ENCODE peak calls at places on chromosome 13, in four cellular contexts. F, D, R and S are unnamed samples.

GRCh38 chr13:73608731-73609485 is 525.3 kb downstream of the KLF12 start:
- DNase-seq in F (no peak), R (no peak), D (peak), S (no peak)

GRCh38 chr13:26991508-26992181 is 180.0 kb downstream of the USP12 start:
- DNase-seq in R (no peak), D (peak), F (no peak), S (no peak)

GRCh38 chr13:48001127-48001881 is at the start of gene SUCLA2:
- DNase-seq in R (peak), D (peak), F (peak), S (peak)

GRCh38 chr13:75920536-75920935 is 284.4 kb downstream of the LMO7 start:
- DNase-seq in F (no peak), D (no peak), R (no peak), S (no peak)

GRCh38 chr13:27171244-27171829 is at the start of gene USP12:
- DNase-seq in D (no peak), F (no peak), R (peak), S (no peak)

GRCh38 chr13:76852991-76853390 is 33.2 kb downstream of the KCTD12 start:
- DNase-seq in F (no peak), R (no peak), D (no peak), S (no peak)

GRCh38 chr13:74206061-74206561 is 71.9 kb upstream of the KLF12 start:
- DNase-seq in D (no peak), F (no peak), R (no peak), S (no peak)

GRCh38 chr13:87259479-87260083 is 411.6 kb upstream of the SLITRK5 start:
- DNase-seq in R (no peak), D (no peak), F (no peak), S (no peak)

GRCh38 chr13:47216176-47216822 is 319.4 kb upstream of the HTR2A start:
- DNase-seq in D (no peak), F (no peak), R (no peak), S (no peak)

GRCh38 chr13:101951114-101951513 is 450.7 kb downstream of the FGF14 start:
- DNase-seq in F (no peak), R (no peak), D (no peak), S (no peak)

GRCh38 chr13:97880298-97880675 is 73.2 kb upstream of the IPO5 start:
- DNase-seq in D (no peak), F (no peak), R (no peak), S (no peak)

GRCh38 chr13:99087954-99088491 is 110.2 kb upstream of the DOCK9 start:
- DNase-seq in F (no peak), D (peak), R (peak), S (no peak)

GRCh38 chr13:41722684-41723083 is 238.2 kb downstream of the VWA8 start:
- DNase-seq in F (no peak), R (no peak), D (no peak), S (no peak)

GRCh38 chr13:95128045-95128643 is 173.1 kb downstream of the ABCC4 start:
- DNase-seq in R (no peak), D (no peak), F (no peak), S (no peak)

GRCh38 chr13:38542601-38543000 is 144.3 kb upstream of the FREM2 start:
- DNase-seq in F (peak), R (no peak), D (no peak), S (no peak)

GRCh38 chr13:109400192-109400591 is 386.2 kb downstream of the IRS2 start:
- DNase-seq in R (peak), F (no peak), D (peak), S (no peak)

GRCh38 chr13:30804474-30804873 is 69.1 kb downstream of the ALOX5AP start:
- DNase-seq in R (no peak), F (peak), D (no peak), S (no peak)

GRCh38 chr13:59677966-59678814 is 485.5 kb downstream of the DIAPH3 start:
- DNase-seq in R (no peak), D (no peak), F (no peak), S (no peak)

GRCh38 chr13:33150146-33150545 is 133.9 kb downstream of the KL start:
- DNase-seq in R (no peak), D (no peak), F (no peak), S (no peak)

GRCh38 chr13:36258831-36259230 is 38.8 kb downstream of the CCDC169 start:
- DNase-seq in R (no peak), F (no peak), D (no peak), S (no peak)

GRCh38 chr13:39035204-39035603 is 2.7 kb downstream of the PROSER1 start:
- DNase-seq in F (no peak), D (no peak), R (no peak), S (no peak)

GRCh38 chr13:98885605-98886004 is 92.3 kb downstream of the DOCK9 start:
- DNase-seq in R (no peak), F (no peak), D (no peak), S (no peak)

GRCh38 chr13:44220948-44221347 is 152.7 kb upstream of the SERP2 start:
- DNase-seq in R (no peak), F (no peak), D (no peak), S (no peak)

GRCh38 chr13:52356327-52356726 is 49.6 kb downstream of the THSD1 start:
- DNase-seq in F (no peak), D (no peak), R (no peak), S (no peak)

GRCh38 chr13:40207110-40207478 is 459.3 kb downstream of the FOXO1 start:
- DNase-seq in D (no peak), R (no peak), F (no peak), S (no peak)

GRCh38 chr13:94061316-94061715 is 418.2 kb downstream of the DCT start:
- DNase-seq in F (no peak), D (no peak), R (no peak), S (no peak)

GRCh38 chr13:79442706-79443105 is 36.7 kb upstream of the RBM26 start:
- DNase-seq in F (no peak), D (no peak), R (no peak), S (no peak)

GRCh38 chr13:43669101-43669500 is 117.7 kb downstream of the ENOX1 start:
- DNase-seq in R (no peak), D (no peak), F (no peak), S (no peak)

GRCh38 chr13:31046711-31047279 is 114.3 kb downstream of the TEX26 start:
- DNase-seq in R (no peak), D (peak), F (peak), S (no peak)

GRCh38 chr13:59651479-59651878 is 512.2 kb downstream of the DIAPH3 start:
- DNase-seq in F (no peak), R (no peak), D (no peak), S (no peak)

GRCh38 chr13:84896128-84896527 is 903.1 kb downstream of the SLITRK6 start:
- DNase-seq in F (no peak), D (no peak), R (no peak), S (no peak)

GRCh38 chr13:98581971-98582702 is 5.2 kb upstream of the STK24 start:
- DNase-seq in F (no peak), R (no peak), D (peak), S (no peak)

GRCh38 chr13:110627761-110628476 is 12.6 kb downstream of the NAXD start:
- DNase-seq in R (no peak), D (no peak), F (no peak), S (no peak)

DNA sequence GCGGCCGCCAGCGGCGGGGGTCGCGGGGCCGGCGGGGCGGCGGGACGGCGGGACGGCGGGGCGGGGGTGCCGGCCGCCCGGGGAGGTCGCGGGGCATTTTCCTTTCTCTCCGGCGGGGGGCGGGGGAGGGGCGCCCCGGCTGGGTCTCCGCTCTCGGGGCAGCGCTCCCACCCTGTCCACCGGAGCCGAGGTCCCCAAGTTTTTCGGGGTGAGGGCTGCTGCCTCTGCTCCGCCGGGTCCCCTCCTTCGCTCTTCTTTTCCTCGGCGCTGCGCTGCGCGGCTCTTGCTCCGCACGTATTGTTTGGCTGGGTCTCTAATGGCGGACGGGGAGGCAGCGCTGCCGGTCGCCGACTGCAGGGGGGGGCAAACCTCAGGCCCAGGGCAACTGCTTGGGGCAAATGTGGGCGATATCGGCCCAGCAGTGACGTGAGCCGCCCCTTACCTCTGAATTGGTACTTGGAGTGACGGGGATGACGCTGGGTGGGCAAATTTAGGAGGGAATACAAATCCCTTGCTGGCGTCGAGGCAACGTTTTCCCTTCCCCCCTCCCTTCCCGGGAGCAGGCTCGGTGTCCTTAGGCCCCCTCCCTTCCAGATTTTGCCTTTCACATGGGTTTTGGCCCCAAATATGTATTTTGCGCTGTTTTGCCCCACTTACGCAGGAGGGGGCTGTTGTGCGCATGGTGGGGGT is 759 bp downstream of the ZMYM2 start:
- DNase-seq in F (peak), R (peak), D (peak), S (peak)
- TF ChIP-seq CTCF in F (no peak), R (peak), D (no peak), S (peak)

GRCh38 chr13:50463662-50464061 is 379.8 kb downstream of the DLEU7 start:
- DNase-seq in F (no peak), R (no peak), D (no peak), S (no peak)

GRCh38 chr13:50468849-50469669 is 374.4 kb downstream of the DLEU7 start:
- DNase-seq in D (no peak), F (no peak), R (no peak), S (no peak)

GRCh38 chr13:50466554-50466953 is 376.9 kb downstream of the DLEU7 start:
- DNase-seq in F (no peak), R (peak), D (no peak), S (no peak)

GRCh38 chr13:50467156-50467814 is 376.2 kb downstream of the DLEU7 start:
- DNase-seq in D (no peak), R (no peak), F (no peak), S (no peak)
- TF ChIP-seq CTCF in D (no peak), R (no peak), F (no peak), S (no peak)

GRCh38 chr13:53775807-53776206 is 747.2 kb downstream of the OLFM4 start:
- DNase-seq in F (no peak), D (no peak), R (no peak), S (no peak)
- TF ChIP-seq CTCF in F (no peak), D (no peak), R (no peak), S (peak)

GRCh38 chr13:21676611-21677021 is 5.7 kb downstream of the FGF9 start:
- DNase-seq in D (peak), R (peak), F (no peak), S (no peak)
- TF ChIP-seq CTCF in D (no peak), R (no peak), F (no peak), S (peak)